ENCODE peak calls at places on chromosomes 13 and 19, in four cellular contexts. Y is activated CD4-positive, alpha-beta T cell treated with anti-CD3 and anti-CD28 coated beads, Interleukin-2, amount 50 U/mL, for 48 hours; D is NB4; Z is amniotic stem cell. F is an unnamed sample.

GRCh38 chr13:73740681-73741080 is 393.5 kb downstream of the KLF12 start:
- DNase-seq in D (no peak), Y (no peak), Z (no peak), F (no peak)

GRCh38 chr19:44258139-44258538 is 1.5 kb upstream of the ZNF233 start:
- DNase-seq in Z (no peak), Y (no peak), D (no peak), F (no peak)

GRCh38 chr13:109706015-109706715 is 80.2 kb downstream of the IRS2 start:
- DNase-seq in D (peak), Y (no peak), Z (no peak), F (no peak)

GRCh38 chr13:72141845-72142470 is 275.0 kb upstream of the DACH1 start:
- DNase-seq in Y (no peak), Z (no peak), D (no peak), F (no peak)

GRCh38 chr13:45615501-45616101 is at the start of gene ERICH6B:
- DNase-seq in Y (no peak), D (peak), Z (no peak), F (peak)

GRCh38 chr13:108705031-108705430 is 75.6 kb downstream of the MYO16 start:
- DNase-seq in D (no peak), Z (no peak), Y (no peak), F (no peak)

GRCh38 chr13:98824376-98825160 is 72.1 kb upstream of the SLC15A1 start:
- DNase-seq in Z (no peak), Y (no peak), D (no peak), F (no peak)

GRCh38 chr19:51181913-51182419 is 39.9 kb downstream of the SIGLEC7 start:
- DNase-seq in D (peak), Z (no peak), Y (peak), F (peak)

GRCh38 chr19:41893899-41894298 is 10.9 kb downstream of the ARHGEF1 start:
- DNase-seq in Y (no peak), Z (no peak), D (peak), F (peak)

GRCh38 chr13:40477623-40478608 is 188.5 kb downstream of the FOXO1 start:
- DNase-seq in Z (no peak), Y (no peak), D (no peak), F (no peak)

GRCh38 chr13:77696006-77696862 is 1.3 kb upstream of the SLAIN1 start:
- DNase-seq in Z (no peak), Y (no peak), D (no peak), F (peak)

GRCh38 chr13:44498502-44498901 is 77.6 kb downstream of the TSC22D1 start:
- DNase-seq in Z (no peak), D (no peak), Y (no peak), F (no peak)

GRCh38 chr19:34428549-34429285 is 536 bp downstream of the UBA2 start:
- DNase-seq in Z (no peak), D (peak), Y (no peak), F (peak)

GRCh38 chr13:35764359-35765015 is 288.0 kb upstream of the MAB21L1 start:
- DNase-seq in D (no peak), Z (no peak), Y (no peak), F (no peak)

GRCh38 chr13:37479901-37480300 is 118.7 kb downstream of the POSTN start:
- DNase-seq in Z (no peak), D (no peak), Y (no peak), F (no peak)

GRCh38 chr13:22040810-22041364 is 370.0 kb downstream of the FGF9 start:
- DNase-seq in Z (no peak), Y (no peak), D (no peak), F (no peak)

GRCh38 chr19:31338069-31338767 is 11.0 kb downstream of the TSHZ3 start:
- DNase-seq in D (peak), Z (no peak), Y (no peak), F (no peak)

GRCh38 chr19:55426042-55426441 is 17.1 kb downstream of the SHISA7 start:
- DNase-seq in Z (no peak), D (no peak), Y (no peak), F (no peak)

GRCh38 chr13:89865331-89865833 is 1482.1 kb upstream of the MIR17HG start:
- DNase-seq in D (no peak), Z (no peak), Y (no peak), F (no peak)

GRCh38 chr13:39062004-39062403 is 23.7 kb downstream of the NHLRC3 start:
- DNase-seq in D (no peak), Z (no peak), Y (no peak), F (no peak)

GRCh38 chr13:39106216-39106995 is 68.2 kb downstream of the NHLRC3 start:
- DNase-seq in Z (no peak), Y (no peak), D (no peak), F (no peak)

GRCh38 chr13:60150538-60150937 is 13.2 kb downstream of the DIAPH3 start:
- DNase-seq in Y (no peak), D (no peak), Z (no peak), F (no peak)

GRCh38 chr19:39824143-39825092 is 9.5 kb downstream of the DYRK1B start:
- DNase-seq in Z (peak), D (peak), Y (peak), F (peak)

GRCh38 chr13:48730971-48731658 is 77.4 kb downstream of the CYSLTR2 start:
- DNase-seq in Y (no peak), Z (no peak), D (peak), F (no peak)

GRCh38 chr13:47332149-47332548 is 435.3 kb upstream of the HTR2A start:
- DNase-seq in Z (no peak), Y (no peak), D (no peak), F (no peak)

GRCh38 chr19:16366056-16366432 is 41.4 kb downstream of the KLF2 start:
- DNase-seq in Y (no peak), Z (no peak), D (no peak), F (no peak)

GRCh38 chr13:113874177-113874576 is 10.3 kb upstream of the GAS6 start:
- DNase-seq in Z (no peak), D (no peak), Y (no peak), F (no peak)

GRCh38 chr13:74889321-74889720 is 592.6 kb downstream of the TBC1D4 start:
- DNase-seq in D (no peak), Y (no peak), Z (no peak), F (no peak)

GRCh38 chr13:32824061-32824460 is 192.2 kb upstream of the KL start:
- DNase-seq in Z (no peak), D (no peak), Y (no peak), F (no peak)

F was measured in erythroblast.